ENCODE peak calls at places on chromosomes 1 and 21, in four cellular contexts. R is stimulated activated CD8-positive, alpha-beta memory T cell treated with anti-CD3 and anti-CD28 coated beads, Interleukin-4, amount 100 ng/mL, for 4 hours; S is fibroblast of lung; T is adrenal gland. K is an unnamed sample.

GRCh38 chr1:166489670-166490436 is 323.1 kb upstream of the FAM78B start:
- DNase-seq in T (peak), R (no peak), S (no peak), K (no peak)

GRCh38 chr21:25283720-25284119 is 323.6 kb downstream of the MRPL39 start:
- DNase-seq in R (no peak), S (peak), T (no peak), K (no peak)

GRCh38 chr1:152479792-152480595 is 30.6 kb upstream of the LCE5A start:
- DNase-seq in T (peak), S (no peak), R (peak), K (peak)

GRCh38 chr21:25343774-25344545 is 263.3 kb downstream of the MRPL39 start:
- DNase-seq in R (no peak), T (no peak), S (no peak), K (no peak)

GRCh38 chr1:42335809-42336518 is 929 bp upstream of the FOXJ3 start:
- DNase-seq in T (no peak), S (peak), R (no peak), K (peak)

GRCh38 chr21:39575778-39576177 is 37.0 kb upstream of the B3GALT5 start:
- DNase-seq in R (no peak), T (no peak), S (peak), K (no peak)

GRCh38 chr1:97423397-97423796 is 497.4 kb downstream of the DPYD start:
- DNase-seq in S (no peak), R (no peak), T (no peak), K (no peak)

GRCh38 chr1:223227486-223228196 is 84.6 kb upstream of the TLR5 start:
- DNase-seq in S (no peak), T (no peak), R (no peak), K (no peak)

GRCh38 chr1:29649375-29650040 is 413.2 kb downstream of the PTPRU start:
- DNase-seq in S (peak), R (no peak), T (no peak), K (peak)

GRCh38 chr1:92310185-92310597 is 11.3 kb downstream of the RPAP2 start:
- DNase-seq in S (no peak), R (no peak), T (no peak), K (no peak)

GRCh38 chr1:101112051-101112770 is 86.6 kb upstream of the DPH5 start:
- DNase-seq in R (peak), S (no peak), T (no peak), K (no peak)

GRCh38 chr1:223223091-223223995 is 80.3 kb upstream of the TLR5 start:
- DNase-seq in S (no peak), R (no peak), T (no peak), K (no peak)

GRCh38 chr1:72724951-72725863 is 442.9 kb upstream of the NEGR1 start:
- DNase-seq in T (no peak), S (no peak), R (no peak), K (no peak)

GRCh38 chr1:10823000-10823401 is 26.6 kb upstream of the CASZ1 start:
- DNase-seq in R (no peak), S (peak), T (peak), K (no peak)

GRCh38 chr1:228944241-228944741 is 209.0 kb downstream of the RHOU start:
- DNase-seq in T (no peak), R (no peak), S (no peak), K (no peak)

GRCh38 chr1:100581096-100581705 is 43.3 kb downstream of the GPR88 start:
- DNase-seq in T (no peak), R (no peak), S (no peak), K (no peak)

GRCh38 chr1:206679738-206680211 is 4.9 kb upstream of the MAPKAPK2 start:
- DNase-seq in R (no peak), T (no peak), S (no peak), K (no peak)

GRCh38 chr1:23344987-23345472 is 946 bp upstream of the HNRNPR start:
- DNase-seq in R (no peak), S (peak), T (no peak), K (no peak)

GRCh38 chr1:187877220-187877619 is 1048.5 kb downstream of the PLA2G4A start:
- DNase-seq in S (no peak), R (no peak), T (no peak), K (no peak)

GRCh38 chr1:9039761-9040658 is 13.8 kb upstream of the SLC2A7 start:
- DNase-seq in S (no peak), R (no peak), T (no peak), K (no peak)

GRCh38 chr1:181103404-181103803 is 14.9 kb downstream of the IER5 start:
- DNase-seq in S (peak), R (no peak), T (no peak), K (no peak)

GRCh38 chr1:43275826-43276620 is 6.2 kb downstream of the TMEM125 start:
- DNase-seq in S (no peak), T (no peak), R (no peak), K (no peak)

GRCh38 chr1:153790996-153791855 is 16.0 kb downstream of the SLC27A3 start:
- DNase-seq in S (peak), T (peak), R (no peak), K (no peak)

GRCh38 chr1:102879439-102879993 is 228.8 kb downstream of the COL11A1 start:
- DNase-seq in R (no peak), S (peak), T (no peak), K (no peak)

GRCh38 chr1:2554621-2555387 is 1.4 kb upstream of the TNFRSF14 start:
- DNase-seq in R (peak), S (no peak), T (no peak), K (no peak)

GRCh38 chr1:107687846-107688753 is 276.9 kb downstream of the VAV3 start:
- DNase-seq in R (no peak), T (no peak), S (peak), K (no peak)

GRCh38 chr1:225548140-225548857 is 104.6 kb downstream of the ENAH start:
- DNase-seq in T (no peak), S (no peak), R (no peak), K (no peak)

GRCh38 chr1:70290248-70290647 is 64.3 kb downstream of the ANKRD13C start:
- DNase-seq in S (peak), T (no peak), R (no peak), K (no peak)

GRCh38 chr1:153536618-153537375 is 1.0 kb upstream of the S100A6 start:
- DNase-seq in R (no peak), S (no peak), T (no peak), K (no peak)

GRCh38 chr1:100362821-100363466 is 10.6 kb downstream of the CDC14A start:
- DNase-seq in S (peak), R (no peak), T (no peak), K (no peak)

GRCh38 chr1:38789498-38790169 is 69.9 kb downstream of the RRAGC start:
- DNase-seq in T (no peak), R (no peak), S (no peak), K (no peak)

GRCh38 chr1:193185861-193186714 is at the start of gene B3GALT2:
- DNase-seq in S (peak), R (no peak), T (peak), K (peak)

GRCh38 chr1:38265293-38266196 is 219.0 kb upstream of the POU3F1 start:
- DNase-seq in S (no peak), T (no peak), R (no peak), K (no peak)

GRCh38 chr1:34885405-34886247 is 26.1 kb upstream of the SMIM12 start:
- DNase-seq in T (peak), S (peak), R (no peak), K (peak)

GRCh38 chr1:45516465-45516864 is 5.2 kb downstream of the PRDX1 start:
- DNase-seq in S (no peak), T (no peak), R (no peak), K (no peak)

GRCh38 chr1:3869751-3870301 is 12.6 kb downstream of the DFFB start:
- DNase-seq in S (peak), T (no peak), R (no peak), K (no peak)